ENCODE peak calls at places on chromosomes 5 and 9, in nine cellular contexts. G, R, A, Z, U, W, V, L and I are unnamed samples. For H3K9me3, the result is how much of the 10 kb centered on the place peaks cover.

GRCh38 chr9:98686961-98687855 is 21.5 kb downstream of the GABBR2 start:
- DNase-seq in G (peak), R (no peak), A (no peak), Z (no peak), U (no peak), W (no peak), V (no peak), L (no peak), I (no peak)

GRCh38 chr9:33799928-33800689 is 4.7 kb downstream of the PRSS3 start:
- DNase-seq in G (no peak), R (no peak), A (no peak), Z (peak), U (no peak), W (no peak), V (no peak), L (no peak), I (no peak)

GRCh38 chr9:21443849-21444625 is 3.8 kb downstream of the IFNA1 start:
- DNase-seq in G (no peak), R (no peak), A (no peak), Z (no peak), U (no peak), W (no peak), V (no peak), L (no peak), I (peak)

GRCh38 chr9:120886490-120886967 is 9.5 kb upstream of the PHF19 start:
- DNase-seq in G (peak), R (peak), A (no peak), Z (no peak), U (no peak), W (peak), V (no peak), L (peak), I (no peak)

GRCh38 chr9:104776787-104777186 is 12.9 kb downstream of the NIPSNAP3B start:
- DNase-seq in G (no peak), R (no peak), A (no peak), Z (no peak), U (no peak), W (no peak), V (no peak), L (no peak), I (no peak)

GRCh38 chr5:137252513-137252912 is 246.6 kb downstream of the SPOCK1 start:
- DNase-seq in G (no peak), R (no peak), A (no peak), Z (no peak), U (no peak), W (no peak), V (no peak), L (no peak), I (no peak)

GRCh38 chr9:75200892-75201470 is 112.7 kb downstream of the OSTF1 start:
- DNase-seq in G (peak), R (no peak), A (peak), Z (no peak), U (no peak), W (peak), V (no peak), L (peak), I (peak)

GRCh38 chr5:137372386-137373160 is 126.6 kb downstream of the SPOCK1 start:
- DNase-seq in G (no peak), R (no peak), A (no peak), Z (no peak), U (no peak), W (no peak), V (no peak), L (no peak), I (no peak)

GRCh38 chr9:107213561-107214028 is 69.5 kb upstream of the RAD23B start:
- DNase-seq in G (peak), R (no peak), A (no peak), Z (no peak), U (no peak), W (no peak), V (peak), L (peak), I (no peak)

GRCh38 chr5:178832618-178833201 is 27.0 kb upstream of the ZNF354B start:
- DNase-seq in G (peak), R (no peak), A (no peak), Z (no peak), U (no peak), W (no peak), V (no peak), L (no peak), I (no peak)

GRCh38 chr5:178826216-178826615 is 33.5 kb upstream of the ZNF354B start:
- DNase-seq in G (no peak), R (no peak), A (peak), Z (no peak), U (no peak), W (no peak), V (no peak), L (no peak), I (no peak)

GRCh38 chr5:178836628-178837027 is 23.1 kb upstream of the ZNF354B start:
- DNase-seq in G (no peak), R (no peak), A (no peak), Z (no peak), U (no peak), W (no peak), V (no peak), L (no peak), I (no peak)

GRCh38 chr5:178827636-178828035 is 32.1 kb upstream of the ZNF354B start:
- DNase-seq in G (no peak), R (no peak), A (no peak), Z (no peak), U (no peak), W (no peak), V (no peak), L (no peak), I (no peak)

GRCh38 chr5:178831049-178831448 is 28.7 kb upstream of the ZNF354B start:
- DNase-seq in G (no peak), R (no peak), A (no peak), Z (no peak), U (no peak), W (no peak), V (no peak), L (no peak), I (no peak)
- H3K4me3 ChIP-seq in G (no peak), R (no peak), A (no peak), Z (no peak), U (no peak), W (no peak), V (no peak), L (no peak), I (no peak)

DNA sequence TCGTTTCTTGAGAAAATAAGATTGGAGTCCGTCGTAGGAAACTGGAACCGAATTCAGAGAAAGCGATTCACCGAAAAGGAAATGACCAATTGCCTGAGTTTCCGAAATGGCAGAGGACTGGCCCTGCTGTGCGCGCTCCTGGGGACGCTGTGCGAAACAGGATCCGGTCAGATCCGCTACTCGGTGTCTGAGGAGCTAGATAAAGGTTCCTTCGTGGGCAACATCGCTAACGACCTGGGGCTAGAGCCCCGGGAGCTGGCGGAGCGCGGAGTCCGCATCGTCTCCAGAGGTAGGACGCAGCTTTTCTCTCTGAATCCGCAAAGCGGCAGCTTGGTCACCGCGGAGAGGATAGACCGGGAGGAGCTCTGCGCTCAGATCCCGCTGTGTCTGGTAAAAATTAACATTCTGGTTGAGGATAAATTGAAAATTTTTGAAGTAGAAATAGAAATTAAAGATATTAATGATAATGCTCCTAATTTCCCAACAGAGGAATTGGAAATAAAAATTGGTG is 379 bp downstream of the PCDHGA3 start:
- DNase-seq in G (no peak), R (no peak), A (no peak), Z (no peak), U (no peak), W (no peak), V (no peak), L (no peak), I (no peak)
- H3K9me3 ChIP-seq in G (under half), R (under half), A (under half), Z (under half), U (under half), W (half or more), V (under half), L (under half), I (under half)

GRCh38 chr5:141492168-141492885 is 3.4 kb downstream of the PCDHGC5 start:
- DNase-seq in G (no peak), R (no peak), A (no peak), Z (no peak), U (no peak), W (no peak), V (no peak), L (no peak), I (peak)

GRCh38 chr5:141496038-141496437 is 7.2 kb downstream of the PCDHGC5 start:
- DNase-seq in G (no peak), R (no peak), A (no peak), Z (no peak), U (no peak), W (no peak), V (no peak), L (no peak), I (no peak)

GRCh38 chr5:141494761-141495455 is 6.0 kb downstream of the PCDHGC5 start:
- DNase-seq in G (no peak), R (no peak), A (no peak), Z (no peak), U (no peak), W (no peak), V (no peak), L (no peak), I (no peak)

GRCh38 chr5:141493500-141494422 is 4.9 kb downstream of the PCDHGC5 start:
- DNase-seq in G (no peak), R (no peak), A (no peak), Z (no peak), U (no peak), W (no peak), V (no peak), L (peak), I (no peak)

DNA sequence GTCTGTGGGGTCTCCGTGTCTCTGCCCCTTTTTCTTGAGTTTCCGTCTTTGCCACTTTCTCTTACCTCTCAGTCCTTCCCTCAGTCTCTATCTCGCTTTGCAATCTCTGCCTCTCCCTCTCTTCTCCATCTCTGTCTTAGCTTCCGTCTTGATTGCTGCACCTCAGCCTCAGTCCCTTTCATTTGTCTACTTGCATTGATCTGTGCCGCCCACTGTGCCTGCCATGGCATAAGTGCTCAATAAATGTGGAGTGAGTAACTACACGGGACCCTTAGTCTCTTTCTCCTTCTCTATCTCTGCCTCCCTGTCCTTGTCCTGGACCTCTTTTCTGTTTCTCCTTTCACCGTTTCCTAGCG is 6.6 kb downstream of the PCDHGC5 start:
- DNase-seq in G (no peak), R (no peak), A (no peak), Z (no peak), U (no peak), W (no peak), V (no peak), L (no peak), I (no peak)
- H3K4me3 ChIP-seq in G (no peak), R (no peak), A (peak), Z (no peak), U (no peak), W (no peak), V (no peak), L (no peak), I (no peak)

GRCh38 chr9:94538908-94539307 is 16.0 kb upstream of the PCAT7 start:
- DNase-seq in G (no peak), R (no peak), A (no peak), Z (no peak), U (no peak), W (no peak), V (no peak), L (no peak), I (no peak)
- H3K9me3 ChIP-seq in G (under half), R (under half), A (under half), Z (under half), U (under half), W (under half), V (under half), L (under half), I (under half)

GRCh38 chr5:172178301-172179031 is 9.6 kb downstream of the STK10 start:
- DNase-seq in G (no peak), R (no peak), A (no peak), Z (no peak), U (no peak), W (no peak), V (peak), L (no peak), I (no peak)
- H3K4me3 ChIP-seq in G (no peak), R (no peak), A (no peak), Z (no peak), U (peak), W (no peak), V (peak), L (no peak), I (peak)

GRCh38 chr5:34982823-34983222 is 53.5 kb downstream of the DNAJC21 start:
- DNase-seq in G (no peak), R (no peak), A (no peak), Z (no peak), U (no peak), W (no peak), V (no peak), L (no peak), I (no peak)
- H3K9me3 ChIP-seq in G (under half), R (under half), A (under half), Z (under half), U (under half), W (under half), V (under half), L (under half), I (under half)

GRCh38 chr5:37247496-37247895 is 1.7 kb downstream of the CPLANE1 start:
- DNase-seq in G (no peak), R (no peak), A (no peak), Z (no peak), U (no peak), W (no peak), V (no peak), L (no peak), I (no peak)

GRCh38 chr5:37248387-37248969 is 698 bp downstream of the CPLANE1 start:
- DNase-seq in G (no peak), R (no peak), A (no peak), Z (no peak), U (no peak), W (no peak), V (no peak), L (peak), I (no peak)

GRCh38 chr5:37251673-37252072 is 2.5 kb upstream of the CPLANE1 start:
- DNase-seq in G (no peak), R (no peak), A (no peak), Z (no peak), U (no peak), W (no peak), V (no peak), L (no peak), I (no peak)

GRCh38 chr5:37248970-37249819 is at the start of gene CPLANE1:
- DNase-seq in G (peak), R (peak), A (peak), Z (peak), U (peak), W (peak), V (peak), L (peak), I (peak)

GRCh38 chr5:37249820-37250175 is 622 bp upstream of the CPLANE1 start:
- DNase-seq in G (no peak), R (no peak), A (no peak), Z (no peak), U (no peak), W (no peak), V (no peak), L (no peak), I (no peak)
- H3K4me3 ChIP-seq in G (peak), R (peak), A (peak), Z (peak), U (peak), W (peak), V (peak), L (peak), I (no peak)

DNA sequence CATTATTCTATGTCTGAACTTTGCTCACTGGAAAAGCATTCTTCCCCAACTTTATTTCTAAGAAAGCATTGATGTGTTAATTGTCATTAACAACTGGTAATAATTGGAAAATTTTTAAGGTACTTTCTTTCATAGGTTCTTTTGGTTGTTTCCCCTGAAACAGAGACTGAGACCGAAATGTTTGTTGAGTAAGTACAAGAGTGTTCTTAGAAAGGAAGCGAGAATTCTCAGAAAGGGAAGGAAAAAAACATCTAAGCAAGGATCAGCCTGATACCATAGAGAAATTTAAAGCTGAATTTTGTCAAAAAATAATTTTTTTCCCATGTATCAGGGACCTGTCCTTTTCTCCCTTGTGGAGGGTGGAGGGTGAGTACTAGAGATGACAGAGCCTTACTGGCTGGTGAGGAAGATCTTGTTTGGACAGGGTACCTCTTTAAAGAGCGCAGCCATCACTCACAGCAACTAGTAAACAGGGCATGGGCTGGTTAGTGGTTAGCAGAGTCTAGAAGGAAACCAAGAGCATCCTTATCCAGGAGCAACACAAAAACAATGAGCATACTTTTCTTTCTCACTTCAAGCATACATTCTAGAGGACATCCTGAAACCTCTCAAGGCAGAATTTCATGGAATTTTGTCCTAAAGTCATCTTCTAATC is 898.5 kb downstream of the DNAH5 start:
- DNase-seq in G (no peak), R (no peak), A (no peak), Z (no peak), U (no peak), W (no peak), V (no peak), L (no peak), I (no peak)
- H3K9me3 ChIP-seq in G (under half), R (under half), A (under half), Z (under half), U (under half), W (under half), V (under half), L (under half), I (under half)

DNA sequence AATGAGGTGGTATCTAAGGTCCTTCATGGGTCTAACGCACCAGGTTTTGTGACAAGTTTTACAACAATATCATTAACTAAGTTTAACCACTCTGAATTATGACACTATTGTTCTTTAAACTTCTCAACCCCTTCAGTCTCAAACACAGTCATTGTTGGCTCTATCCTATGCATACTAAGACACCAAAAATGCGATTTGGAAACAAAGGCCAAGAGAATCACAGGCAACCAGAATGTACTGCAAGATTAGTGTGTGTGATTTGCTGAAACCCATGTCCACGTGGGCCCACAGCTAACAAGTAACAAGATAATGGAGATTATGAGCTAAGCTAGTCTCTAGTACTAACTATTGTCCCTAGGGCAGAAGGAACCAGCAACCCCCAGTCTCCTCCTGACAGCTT is 142.2 kb upstream of the RANBP3L start:
- DNase-seq in G (no peak), R (no peak), A (no peak), Z (no peak), U (no peak), W (no peak), V (no peak), L (no peak), I (no peak)
- H3K4me3 ChIP-seq in G (no peak), R (no peak), A (no peak), Z (no peak), U (no peak), W (no peak), V (no peak), L (no peak), I (no peak)